ENCODE peak calls at places on chromosome 6, in eight cellular contexts. K is PC-3, Q is right atrium auricular region, P is GM23248, Y is hepatocyte, G is OCI-LY7, O is breast epithelium, U is heart right ventricle. A is an unnamed sample.

GRCh38 chr6:18264338-18265098 is at the start of gene DEK:
- DNase-seq in K (peak; percentile 80), Q (peak; percentile 85), P (peak; percentile 94), Y (peak; percentile 93), G (peak; percentile 86), O (peak; percentile 73), U (peak; percentile 90), A (peak; percentile 84)

GRCh38 chr6:22106445-22106844 is 190.4 kb downstream of the PRL start:
- DNase-seq in K (no peak), Q (no peak), P (no peak), Y (no peak), G (no peak), O (no peak), U (no peak), A (no peak)

GRCh38 chr6:85580878-85581267 is 12.8 kb downstream of the SNX14 start:
- DNase-seq in K (peak; percentile 66), Q (no peak), P (peak; percentile 61), Y (peak; percentile 11), G (no peak), O (no peak), U (peak; percentile 45), A (no peak)

GRCh38 chr6:15331629-15332241 is 85.9 kb downstream of the JARID2 start:
- DNase-seq in K (no peak), Q (no peak), P (no peak), Y (no peak), G (peak; percentile 46), O (no peak), U (no peak), A (no peak)

GRCh38 chr6:2768125-2768524 is 2.9 kb downstream of the WRNIP1 start:
- DNase-seq in K (peak; percentile 13), Q (no peak), P (no peak), Y (no peak), G (peak; percentile 8), O (no peak), U (no peak), A (no peak)

GRCh38 chr6:89085409-89086012 is 5.0 kb downstream of the PNRC1 start:
- DNase-seq in K (no peak), Q (no peak), P (no peak), Y (no peak), G (no peak), O (no peak), U (no peak), A (no peak)

GRCh38 chr6:57313711-57314471 is 3.5 kb upstream of the PRIM2 start:
- DNase-seq in K (peak; percentile 97), Q (no peak), P (peak; percentile 99), Y (peak; percentile 82), G (no peak), O (no peak), U (no peak), A (peak; percentile 2)

GRCh38 chr6:136846046-136846445 is 23.7 kb downstream of the PEX7 start:
- DNase-seq in K (peak; percentile 64), Q (no peak), P (peak; percentile 62), Y (peak; percentile 66), G (peak; percentile 60), O (no peak), U (peak; percentile 18), A (peak; percentile 51)

GRCh38 chr6:122747573-122747972 is 31.9 kb upstream of the FABP7 start:
- DNase-seq in K (no peak), Q (no peak), P (no peak), Y (no peak), G (no peak), O (no peak), U (no peak), A (no peak)

GRCh38 chr6:45351076-45351475 is 22.9 kb downstream of the RUNX2 start:
- DNase-seq in K (no peak), Q (no peak), P (no peak), Y (no peak), G (no peak), O (no peak), U (no peak), A (no peak)

GRCh38 chr6:144344651-144345050 is 59.5 kb downstream of the UTRN start:
- DNase-seq in K (no peak), Q (no peak), P (no peak), Y (no peak), G (peak; percentile 30), O (no peak), U (no peak), A (no peak)
- H3K4me1 ChIP-seq in K (peaks cover 41% of the 10 kb centered on the region), Q (peaks cover 61% of the 10 kb centered on the region), P (peaks cover 37% of the 10 kb centered on the region), Y (peaks cover 6% of the 10 kb centered on the region), G (peaks cover 42% of the 10 kb centered on the region), O (no peaks in the 10 kb centered on the region), U (peaks cover 91% of the 10 kb centered on the region), A (peaks cover 14% of the 10 kb centered on the region)

GRCh38 chr6:27358786-27359185 is 29.8 kb upstream of the ZNF391 start:
- DNase-seq in K (no peak), Q (no peak), P (no peak), Y (no peak), G (no peak), O (no peak), U (no peak), A (no peak)
- H3K9me3 ChIP-seq in K (peaks cover 54% of the 10 kb centered on the region), Q (peaks cover 37% of the 10 kb centered on the region), P (no peaks in the 10 kb centered on the region), Y (peaks cover 39% of the 10 kb centered on the region), G (peaks cover 5% of the 10 kb centered on the region), O (peaks cover 15% of the 10 kb centered on the region), U (no peaks in the 10 kb centered on the region), A (no peaks in the 10 kb centered on the region)

GRCh38 chr6:163335671-163336545 is 78.6 kb upstream of the QKI start:
- DNase-seq in K (no peak), Q (peak; percentile 86), P (peak; percentile 6), Y (no peak), G (no peak), O (no peak), U (peak; percentile 93), A (no peak)
- H3K27ac ChIP-seq in K (no peak overlapping the region), Q (peak overlapping the region; percentile 91), P (no peak overlapping the region), Y (no peak overlapping the region), G (no peak overlapping the region), O (no peak overlapping the region), U (peak overlapping the region; percentile 92), A (no peak overlapping the region)

DNA sequence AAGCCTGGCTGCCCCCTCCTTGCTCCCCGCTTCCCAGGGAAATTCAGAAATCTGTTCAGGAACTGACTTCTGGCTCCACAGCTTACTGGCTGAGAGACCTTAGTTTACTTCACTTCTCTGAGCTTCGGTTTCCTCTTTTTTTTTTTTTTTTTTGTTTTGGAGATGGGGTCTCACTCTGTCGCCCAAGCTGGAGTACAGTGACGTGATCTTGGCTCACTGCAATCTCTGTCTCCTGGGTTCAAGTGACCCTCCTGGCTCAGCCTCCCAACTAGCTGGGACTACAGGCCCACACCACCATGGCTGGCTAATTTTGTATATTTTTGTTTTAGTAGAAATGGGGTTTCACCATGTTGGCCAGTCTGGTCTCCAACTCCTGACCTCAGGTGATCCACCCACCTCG is 14.9 kb downstream of the PTK7 start:
- DNase-seq in K (no peak), Q (no peak), P (no peak), Y (no peak), G (no peak), O (no peak), U (no peak), A (no peak)
- H3K4me1 ChIP-seq in K (peaks cover 29% of the 10 kb centered on the region), Q (peaks cover 2% of the 10 kb centered on the region), P (peaks cover 40% of the 10 kb centered on the region), Y (peaks cover 48% of the 10 kb centered on the region), G (peaks cover 6% of the 10 kb centered on the region), O (peaks cover 13% of the 10 kb centered on the region), U (peaks cover 4% of the 10 kb centered on the region), A (no peaks in the 10 kb centered on the region)